ENCODE peak calls at places on chromosomes 12 and 14, in four cellular contexts. A, Z, X and I are unnamed samples.

GRCh38 chr14:91385227-91385626 is 32.4 kb downstream of the CCDC88C start:
- DNase-seq in A (no peak), Z (no peak), X (no peak), I (no peak)

GRCh38 chr12:25979563-25979962 is 21.1 kb downstream of the RASSF8 start:
- DNase-seq in Z (no peak), X (no peak), A (no peak), I (no peak)

GRCh38 chr14:64940336-64940910 is 2.1 kb downstream of the GPX2 start:
- DNase-seq in Z (no peak), A (no peak), X (no peak), I (no peak)

GRCh38 chr14:70780396-70781075 is 28.8 kb downstream of the MAP3K9 start:
- DNase-seq in A (no peak), X (no peak), Z (no peak), I (no peak)

GRCh38 chr14:70999117-70999516 is 91.9 kb downstream of the PCNX1 start:
- DNase-seq in X (no peak), Z (no peak), A (no peak), I (no peak)

GRCh38 chr14:90511795-90512331 is 115.0 kb downstream of the CALM1 start:
- DNase-seq in X (no peak), Z (no peak), A (no peak), I (no peak)

GRCh38 chr12:105587237-105587636 is 256.7 kb downstream of the C12orf75 start:
- DNase-seq in Z (no peak), X (no peak), A (no peak), I (no peak)

GRCh38 chr14:95102678-95103039 is 54.7 kb downstream of the DICER1 start:
- DNase-seq in X (no peak), Z (no peak), A (no peak), I (no peak)

GRCh38 chr12:92675092-92675865 is 27.5 kb upstream of the PLEKHG7 start:
- DNase-seq in Z (no peak), X (no peak), A (no peak), I (no peak)

GRCh38 chr14:65069874-65070709 is 32.2 kb downstream of the MAX start:
- DNase-seq in A (no peak), X (no peak), Z (no peak), I (no peak)

GRCh38 chr14:61504841-61505340 is 183.5 kb downstream of the PRKCH start:
- DNase-seq in A (no peak), X (no peak), Z (no peak), I (no peak)

GRCh38 chr12:130375888-130376287 is 38.2 kb downstream of the PIWIL1 start:
- DNase-seq in Z (no peak), A (no peak), X (no peak), I (no peak)

GRCh38 chr12:120584343-120585149 is 3.3 kb upstream of the POP5 start:
- DNase-seq in X (no peak), Z (peak; percentile 71), A (peak; percentile 71), I (peak; percentile 49)

GRCh38 chr12:51593539-51593938 is 2.5 kb downstream of the SCN8A start:
- DNase-seq in Z (peak; percentile 40), X (peak; percentile 20), A (no peak), I (no peak)

GRCh38 chr12:46514886-46515285 is 142.3 kb upstream of the SLC38A2 start:
- DNase-seq in X (no peak), A (no peak), Z (no peak), I (no peak)

GRCh38 chr12:88876867-88877266 is 296.6 kb upstream of the KITLG start:
- DNase-seq in A (no peak), X (no peak), Z (no peak), I (no peak)

GRCh38 chr14:23398348-23398747 is 9.7 kb downstream of the MYH6 start:
- DNase-seq in X (no peak), Z (no peak), A (no peak), I (no peak)

GRCh38 chr12:112350593-112351592 is 31.3 kb downstream of the HECTD4 start:
- DNase-seq in Z (no peak), X (no peak), A (peak; percentile 93), I (no peak)

GRCh38 chr14:94388027-94388895 is at the start of gene SERPINA1:
- DNase-seq in A (no peak), X (peak; percentile 96), Z (no peak), I (no peak)

GRCh38 chr14:23141706-23142467 is 22.8 kb upstream of the CEBPE start:
- DNase-seq in X (no peak), A (no peak), Z (no peak), I (peak; percentile 34)

GRCh38 chr12:19963972-19964371 is 404.4 kb upstream of the PDE3A start:
- DNase-seq in Z (no peak), X (no peak), A (no peak), I (no peak)

GRCh38 chr14:67622675-67623074 is 3.0 kb downstream of the ARG2 start:
- DNase-seq in X (peak; percentile 85), A (peak; percentile 15), Z (peak; percentile 25), I (peak; percentile 36)

GRCh38 chr14:99950191-99950590 is 115.0 kb upstream of the EVL start:
- DNase-seq in A (no peak), X (no peak), Z (no peak), I (no peak)

GRCh38 chr12:16385779-16386646 is 38.6 kb downstream of the MGST1 start:
- DNase-seq in X (peak; percentile 88), A (no peak), Z (peak; percentile 12), I (peak; percentile 21)

GRCh38 chr14:92740440-92740839 is 8.0 kb downstream of the LGMN start:
- DNase-seq in Z (no peak), X (no peak), A (no peak), I (no peak)

GRCh38 chr12:99611117-99611516 is 36.4 kb upstream of the GARIN6 start:
- DNase-seq in Z (no peak), A (no peak), X (no peak), I (no peak)

GRCh38 chr12:29153231-29153630 is 4.2 kb downstream of the FAR2 start:
- DNase-seq in Z (peak; percentile 32), X (no peak), A (no peak), I (no peak)

GRCh38 chr12:55722948-55723347 is 2.8 kb downstream of the RDH5 start:
- DNase-seq in X (no peak), A (no peak), Z (no peak), I (no peak)

GRCh38 chr12:115203661-115204060 is 519.7 kb upstream of the TBX3 start:
- DNase-seq in Z (no peak), A (no peak), X (no peak), I (no peak)

GRCh38 chr14:78697341-78697740 is 527.2 kb downstream of the NRXN3 start:
- DNase-seq in Z (no peak), X (peak; percentile 6), A (no peak), I (peak; percentile 7)

GRCh38 chr14:102215522-102216250 is 76.0 kb downstream of the WDR20 start:
- DNase-seq in Z (no peak), X (no peak), A (no peak), I (no peak)

GRCh38 chr12:54294152-54294913 is 6.5 kb downstream of the NFE2 start:
- DNase-seq in A (peak; percentile 80), Z (peak; percentile 88), X (peak; percentile 89), I (peak; percentile 68)

GRCh38 chr12:56833780-56834179 is 70.7 kb downstream of the HSD17B6 start:
- DNase-seq in A (no peak), Z (no peak), X (no peak), I (no peak)

GRCh38 chr12:93803408-93803807 is 126.2 kb downstream of the CRADD start:
- DNase-seq in A (no peak), X (no peak), Z (no peak), I (no peak)

GRCh38 chr12:99154264-99154982 is 493.1 kb upstream of the GARIN6 start:
- DNase-seq in Z (peak; percentile 11), X (no peak), A (no peak), I (no peak)

DNA sequence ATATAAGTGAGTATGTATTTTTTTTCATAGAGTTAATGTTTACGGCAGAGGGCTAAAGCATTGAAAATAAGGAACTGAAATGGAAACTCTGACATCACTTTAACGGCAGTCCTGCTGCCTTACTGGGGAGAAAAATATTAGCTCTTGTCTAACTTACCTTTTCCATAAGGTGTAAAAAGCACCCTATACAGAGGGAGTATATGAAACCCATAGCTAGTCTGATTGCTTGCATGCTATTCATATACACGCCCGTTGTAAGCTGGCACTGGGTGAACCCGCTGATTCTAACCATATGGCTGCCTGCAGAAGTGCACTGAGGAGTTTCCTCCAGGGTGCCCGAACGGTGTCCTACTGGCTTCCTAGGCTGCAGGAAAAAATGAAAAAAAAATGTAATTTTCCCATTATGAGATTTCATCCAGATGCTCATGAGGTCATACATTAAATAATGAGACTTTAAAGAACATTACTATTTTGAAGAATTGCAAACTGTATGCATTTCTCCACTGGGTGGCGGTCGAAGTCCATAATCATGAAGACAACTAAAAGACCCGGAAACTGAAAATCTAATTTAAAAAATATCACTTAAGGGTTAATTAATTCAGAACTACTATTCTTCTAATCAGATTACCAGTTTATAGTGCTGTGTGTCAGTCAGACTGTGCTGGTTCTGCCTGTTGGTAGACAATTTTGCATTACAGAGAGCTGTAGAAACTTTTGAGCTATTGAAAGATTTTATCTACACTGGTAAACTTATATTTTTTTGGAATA is 144.7 kb downstream of the ALX1 start:
- DNase-seq in A (no peak), X (peak; percentile 34), Z (peak; percentile 28), I (no peak)
- TF ChIP-seq NR3C1 in A (no peak), X (no peak), Z (no peak), I (no peak)

DNA sequence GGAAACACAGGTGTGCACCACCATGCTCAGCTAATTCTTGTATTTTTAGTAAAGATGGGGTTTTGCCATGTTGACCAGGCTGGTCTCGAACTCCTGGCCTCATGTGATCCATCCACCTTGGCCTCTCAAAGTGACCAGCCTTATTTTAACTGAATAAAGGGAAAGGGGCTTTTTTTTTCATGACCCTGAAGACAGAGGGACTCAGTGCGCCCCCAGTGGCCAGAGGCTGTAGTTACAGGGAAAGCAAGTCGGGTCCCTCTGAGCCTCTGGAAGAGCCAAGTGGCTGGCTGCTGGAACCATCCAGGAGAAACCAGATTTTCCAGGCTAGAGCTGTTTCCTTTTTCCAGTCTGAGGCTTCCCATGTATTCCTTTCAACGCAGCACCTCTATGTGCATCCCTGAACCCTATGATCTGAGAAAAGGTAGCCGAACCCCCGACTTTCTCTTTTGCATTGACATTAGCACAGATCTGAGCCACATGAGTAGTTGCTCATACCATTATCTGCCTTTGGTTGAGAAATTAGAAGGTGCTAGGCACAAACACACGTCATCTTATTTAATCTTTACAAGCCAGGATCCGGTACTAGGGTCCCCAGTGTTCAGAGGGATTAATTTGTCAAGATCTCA is 342.7 kb downstream of the CACNA1C start:
- DNase-seq in A (peak; percentile 70), Z (peak; percentile 85), X (peak; percentile 29), I (peak; percentile 46)
- TF ChIP-seq NR3C1 in A (no peak), Z (no peak), X (no peak), I (no peak)

DNA sequence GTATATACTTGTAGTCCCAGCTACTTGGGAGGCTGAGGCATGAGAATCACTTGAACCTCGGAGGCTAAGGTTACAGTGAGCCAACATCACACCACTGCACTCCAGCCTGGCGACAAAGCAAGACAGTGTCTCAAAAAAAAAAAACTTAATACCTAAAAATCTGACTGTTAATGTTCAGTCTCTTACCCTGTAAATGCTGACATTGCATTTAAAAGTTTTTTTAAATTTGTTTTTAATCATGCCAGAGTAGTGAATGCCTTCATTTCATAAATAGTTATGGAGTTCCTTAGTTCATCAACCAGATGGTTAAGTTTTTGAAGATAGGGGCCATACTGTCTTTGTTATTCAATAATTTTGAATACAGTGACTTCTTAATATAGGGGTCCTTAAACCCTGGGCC is 21.2 kb downstream of the CAND1 start:
- DNase-seq in A (no peak), Z (no peak), X (no peak), I (no peak)
- TF ChIP-seq NR3C1 in A (no peak), Z (no peak), X (no peak), I (no peak)

DNA sequence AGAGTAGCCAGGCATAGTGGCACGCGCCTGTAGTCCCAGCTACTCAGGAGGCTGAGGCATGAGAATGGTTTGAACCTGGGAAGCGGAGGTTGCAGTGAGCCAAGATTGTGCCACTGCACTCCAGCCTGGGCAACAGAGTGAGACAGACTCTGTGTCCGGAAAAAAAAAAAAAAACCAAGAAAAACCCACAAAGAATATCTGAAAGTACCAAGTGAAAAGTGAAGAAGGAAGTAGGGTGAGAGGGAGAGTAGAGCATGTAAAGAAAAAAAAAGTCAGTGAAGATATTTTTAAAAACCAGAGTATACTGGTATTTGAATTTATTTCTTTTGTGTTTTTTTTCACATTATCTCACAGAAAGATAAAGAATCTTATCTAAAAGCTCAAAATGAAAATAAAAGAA is 43.3 kb upstream of the ISM2 start:
- DNase-seq in A (no peak), Z (no peak), X (no peak), I (no peak)
- TF ChIP-seq NR3C1 in A (no peak), Z (no peak), X (no peak), I (no peak)